ENCODE peak calls at places on chromosome 16, in six cellular contexts. Q is kidney tubule cell; A is activated CD8-positive, alpha-beta memory T cell treated with anti-CD3 and anti-CD28 coated beads, Interleukin-2, amount 10 ng/mL, durations not matched to agents 7 days and 5 days; E is lower leg skin; Z is suprapubic skin; W is Daoy. R is an unnamed sample.

GRCh38 chr16:75263963-75264445 is 12.6 kb upstream of the BCAR1 start:
- DNase-seq in Z (peak), E (peak), W (no peak), A (no peak), Q (peak), R (no peak)

GRCh38 chr16:20410153-20410723 is 904 bp downstream of the ACSM5 start:
- DNase-seq in W (peak), E (no peak), A (no peak), Z (no peak), Q (peak), R (no peak)

GRCh38 chr16:51982715-51983680 is 563.9 kb downstream of the TOX3 start:
- DNase-seq in Q (peak), W (peak), E (no peak), Z (no peak), A (peak), R (peak)

GRCh38 chr16:68645494-68646388 is 631 bp downstream of the CDH3 start:
- DNase-seq in A (no peak), Z (no peak), E (no peak), W (no peak), Q (peak), R (no peak)

GRCh38 chr16:83549836-83550569 is 257.8 kb upstream of the HSBP1 start:
- DNase-seq in W (no peak), A (no peak), E (no peak), Z (no peak), Q (no peak), R (no peak)

GRCh38 chr16:24538756-24539294 is 541 bp upstream of the RBBP6 start:
- DNase-seq in Z (no peak), W (no peak), E (no peak), A (no peak), Q (no peak), R (peak)

GRCh38 chr16:76565542-76565941 is 288.3 kb downstream of the CNTNAP4 start:
- DNase-seq in A (no peak), Z (no peak), W (no peak), E (no peak), Q (no peak), R (no peak)

GRCh38 chr16:88357306-88358032 is 25.3 kb upstream of the ZNF469 start:
- DNase-seq in E (no peak), Z (no peak), W (no peak), Q (no peak), A (no peak), R (no peak)

GRCh38 chr16:80691111-80691761 is 113.2 kb downstream of the CDYL2 start:
- DNase-seq in E (no peak), Z (no peak), A (no peak), Q (no peak), W (no peak), R (no peak)

GRCh38 chr16:54026456-54026855 is 260.1 kb downstream of the IRX3 start:
- DNase-seq in Q (no peak), W (no peak), A (no peak), Z (no peak), E (no peak), R (no peak)

GRCh38 chr16:11907160-11907970 is 8.4 kb downstream of the GSPT1 start:
- DNase-seq in A (no peak), E (no peak), W (no peak), Z (no peak), Q (no peak), R (no peak)

GRCh38 chr16:54027126-54027922 is 259.3 kb downstream of the IRX3 start:
- DNase-seq in Z (no peak), W (peak), A (no peak), E (no peak), Q (no peak), R (peak)

GRCh38 chr16:54993496-54993895 is 62.8 kb downstream of the IRX5 start:
- DNase-seq in E (no peak), A (no peak), Z (no peak), W (no peak), Q (no peak), R (no peak)

GRCh38 chr16:69417537-69418199 is 6.8 kb upstream of the CYB5B start:
- DNase-seq in E (no peak), W (no peak), Q (peak), A (no peak), Z (no peak), R (peak)

GRCh38 chr16:51431517-51432241 is 280.6 kb upstream of the SALL1 start:
- DNase-seq in Z (no peak), W (peak), A (no peak), Q (peak), E (no peak), R (peak)

GRCh38 chr16:65876624-65877023 is 489.9 kb upstream of the CDH5 start:
- DNase-seq in E (no peak), Z (no peak), Q (no peak), W (no peak), A (no peak), R (no peak)

GRCh38 chr16:11356573-11357331 is 11.5 kb downstream of the RMI2 start:
- DNase-seq in Q (peak), W (peak), Z (no peak), E (no peak), A (peak), R (peak)

GRCh38 chr16:14528306-14528948 is 101.6 kb downstream of the PARN start:
- DNase-seq in Q (no peak), A (no peak), Z (no peak), E (no peak), W (no peak), R (no peak)

GRCh38 chr16:11481987-11482386 is 104.7 kb downstream of the LITAF start:
- DNase-seq in E (no peak), Q (no peak), A (no peak), W (no peak), Z (no peak), R (no peak)

GRCh38 chr16:81697886-81698635 is 81.0 kb upstream of the PLCG2 start:
- DNase-seq in Q (no peak), A (no peak), W (no peak), Z (peak), E (no peak), R (no peak)

GRCh38 chr16:55832788-55833583 is at the start of gene CES1:
- DNase-seq in Z (peak), A (no peak), W (no peak), E (peak), Q (no peak), R (no peak)

GRCh38 chr16:47928008-47928407 is 227.8 kb downstream of the ABCC12 start:
- DNase-seq in A (no peak), Q (no peak), W (peak), Z (no peak), E (no peak), R (no peak)

GRCh38 chr16:9286930-9287329 is 195.5 kb downstream of the HAPSTR1 start:
- DNase-seq in E (no peak), A (no peak), Z (no peak), Q (no peak), W (no peak), R (no peak)

GRCh38 chr16:72455743-72456659 is 284.0 kb upstream of the PMFBP1 start:
- DNase-seq in Z (no peak), W (no peak), A (no peak), Q (peak), E (no peak), R (no peak)

GRCh38 chr16:81214745-81215166 is 23.7 kb upstream of the BCO1 start:
- DNase-seq in E (no peak), A (no peak), W (peak), Z (no peak), Q (peak), R (no peak)

GRCh38 chr16:15708096-15708495 is 58.1 kb downstream of the NDE1 start:
- DNase-seq in A (no peak), E (no peak), Q (no peak), W (no peak), Z (no peak), R (no peak)

GRCh38 chr16:89365044-89365467 is 125.3 kb downstream of the ANKRD11 start:
- DNase-seq in Z (no peak), Q (peak), E (no peak), A (no peak), W (peak), R (peak)

GRCh38 chr16:25151996-25152395 is 40.5 kb downstream of the LCMT1 start:
- DNase-seq in E (no peak), Z (no peak), A (no peak), W (peak), Q (peak), R (no peak)

GRCh38 chr16:17520567-17520966 is 49.8 kb upstream of the XYLT1 start:
- DNase-seq in Q (no peak), A (no peak), E (no peak), Z (no peak), W (no peak), R (no peak)

GRCh38 chr16:49003992-49004391 is 277.6 kb downstream of the CBLN1 start:
- DNase-seq in A (no peak), Q (no peak), Z (no peak), E (peak), W (no peak), R (no peak)

GRCh38 chr16:83779881-83780280 is 27.9 kb upstream of the HSBP1 start:
- DNase-seq in A (no peak), Z (no peak), E (no peak), Q (no peak), W (peak), R (peak)

R was measured in kidney glomerular epithelial cell.